ENCODE peak calls at places on chromosomes 5 and 9, in five cellular contexts. P is HepG2, A is IMR-90, Z is SK-N-SH, N is K562. R is an unnamed sample.

GRCh38 chr9:136460772-136461325 is 21.2 kb upstream of the INPP5E start:
- DNase-seq in P (no peak), Z (no peak), N (no peak), A (no peak), R (no peak)

GRCh38 chr9:134132208-134132870 is 3.5 kb upstream of the WDR5 start:
- DNase-seq in Z (no peak), A (no peak), N (no peak), P (no peak), R (no peak)

GRCh38 chr5:142091012-142091411 is 17.6 kb upstream of the NDFIP1 start:
- DNase-seq in A (no peak), Z (no peak), P (no peak), N (no peak), R (no peak)

GRCh38 chr5:78287833-78288232 is 6.7 kb downstream of the AP3B1 start:
- DNase-seq in A (peak; percentile 84), N (no peak), Z (no peak), P (no peak), R (no peak)

GRCh38 chr5:107337281-107337680 is 333.5 kb downstream of the EFNA5 start:
- DNase-seq in A (no peak), N (no peak), Z (no peak), P (no peak), R (no peak)

GRCh38 chr5:34743878-34744277 is 87.8 kb downstream of the RAI14 start:
- DNase-seq in N (no peak), A (peak; percentile 96), P (no peak), Z (no peak), R (no peak)

GRCh38 chr5:6759401-6759800 is 46.2 kb downstream of the TENT4A start:
- DNase-seq in N (peak; percentile 62), P (peak; percentile 66), Z (peak; percentile 50), A (no peak), R (no peak)

GRCh38 chr9:76761448-76761847 is 2.8 kb upstream of the PCA3 start:
- DNase-seq in P (no peak), Z (no peak), A (peak; percentile 7), N (no peak), R (no peak)

GRCh38 chr5:14672508-14673394 is 8.2 kb downstream of the OTULIN start:
- DNase-seq in Z (no peak), N (no peak), P (no peak), A (peak; percentile 35), R (no peak)

GRCh38 chr9:27369591-27369990 is 72.6 kb upstream of the EQTN start:
- DNase-seq in N (no peak), A (no peak), P (no peak), Z (no peak), R (no peak)

GRCh38 chr9:133377721-133378216 is 1.6 kb downstream of the STKLD1 start:
- DNase-seq in A (peak; percentile 17), N (peak; percentile 70), P (peak; percentile 62), Z (no peak), R (no peak)

GRCh38 chr5:100757618-100758017 is 145.5 kb downstream of the ST8SIA4 start:
- DNase-seq in N (no peak), A (no peak), P (no peak), Z (no peak), R (no peak)

GRCh38 chr5:151147033-151147432 is 10.5 kb downstream of the ANXA6 start:
- DNase-seq in N (no peak), P (no peak), A (no peak), Z (no peak), R (no peak)

GRCh38 chr9:2936221-2936620 is 92.3 kb upstream of the PUM3 start:
- DNase-seq in A (no peak), Z (no peak), N (no peak), P (no peak), R (no peak)

GRCh38 chr5:137622850-137623249 is 113.0 kb downstream of the KLHL3 start:
- DNase-seq in A (no peak), Z (no peak), P (peak; percentile 64), N (no peak), R (peak; percentile 9)

GRCh38 chr9:13113201-13113600 is 166.3 kb downstream of the MPDZ start:
- DNase-seq in Z (no peak), P (no peak), N (no peak), A (peak; percentile 72), R (no peak)

GRCh38 chr5:41794478-41794877 is 75.7 kb downstream of the OXCT1 start:
- DNase-seq in N (peak; percentile 16), Z (no peak), A (peak; percentile 98), P (peak; percentile 3), R (no peak)

GRCh38 chr5:6399978-6400910 is 21.9 kb upstream of the MED10 start:
- DNase-seq in Z (no peak), N (no peak), P (no peak), A (peak; percentile 57), R (no peak)

GRCh38 chr5:139061274-139061673 is 136.9 kb downstream of the SIL1 start:
- DNase-seq in Z (no peak), P (peak; percentile 10), N (no peak), A (peak; percentile 64), R (no peak)

GRCh38 chr5:80083115-80083890 is 48.2 kb downstream of the THBS4 start:
- DNase-seq in Z (peak; percentile 76), N (peak; percentile 63), A (peak; percentile 72), P (peak; percentile 54), R (no peak)

GRCh38 chr5:31496301-31496700 is 35.6 kb downstream of the DROSHA start:
- DNase-seq in Z (no peak), N (no peak), A (no peak), P (no peak), R (no peak)

GRCh38 chr9:137112564-137113384 is 1.8 kb downstream of the DPP7 start:
- DNase-seq in A (no peak), P (no peak), Z (no peak), N (no peak), R (no peak)

GRCh38 chr5:79014631-79015030 is 29.5 kb upstream of the ARSB start:
- DNase-seq in P (no peak), N (no peak), A (no peak), Z (no peak), R (no peak)

GRCh38 chr9:36798350-36799065 is 225.8 kb downstream of the MELK start:
- DNase-seq in P (peak; percentile 24), Z (peak; percentile 50), N (peak; percentile 17), A (no peak), R (no peak)

GRCh38 chr9:95197692-95198271 is 119.7 kb downstream of the FANCC start:
- DNase-seq in Z (no peak), A (peak; percentile 18), P (no peak), N (no peak), R (no peak)

GRCh38 chr5:117769877-117770276 is 1195.3 kb upstream of the SEMA6A start:
- DNase-seq in A (no peak), Z (no peak), N (no peak), P (no peak), R (no peak)
- TF ChIP-seq MXI1 in A (no peak), Z (no peak), N (no peak), P (no peak), R (no peak)

DNA sequence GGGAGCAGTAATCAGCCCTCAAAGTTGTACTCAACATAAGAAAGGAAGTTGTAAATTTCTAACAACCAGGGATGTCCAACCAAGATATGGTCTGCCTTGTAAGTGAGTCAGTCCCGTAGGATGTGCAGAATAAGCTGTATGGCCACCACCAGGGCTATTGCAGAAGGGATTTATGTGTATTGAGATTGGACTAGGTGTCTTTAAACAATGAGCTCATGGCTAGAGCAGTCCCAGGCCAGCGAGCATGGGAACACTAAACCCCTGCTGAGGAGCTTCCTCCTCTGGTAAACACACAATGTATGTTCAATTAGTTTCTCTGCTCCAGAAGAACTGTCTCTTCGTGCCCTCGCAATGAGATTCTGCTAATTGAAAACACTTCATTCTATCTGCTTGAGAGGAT is 154.9 kb downstream of the FAM114A2 start:
- DNase-seq in A (peak; percentile 73), Z (no peak), P (no peak), N (no peak), R (no peak)
- TF ChIP-seq MXI1 in A (no peak), Z (no peak), P (no peak), N (no peak), R (no peak)

GRCh38 chr9:109012876-109013677 is at the start of gene CTNNAL1:
- DNase-seq in P (peak; percentile 82), N (peak; percentile 95), Z (peak; percentile 99), A (peak; percentile 81), R (no peak)

GRCh38 chr9:109014267-109015025 is 1.1 kb upstream of the CTNNAL1 start:
- DNase-seq in Z (no peak), N (peak; percentile 49), A (peak; percentile 78), P (no peak), R (no peak)

GRCh38 chr9:109012009-109012875 is 1.1 kb downstream of the CTNNAL1 start:
- DNase-seq in P (peak; percentile 47), A (peak; percentile 94), N (peak; percentile 66), Z (peak; percentile 64), R (no peak)

GRCh38 chr9:109013678-109014145 is 413 bp upstream of the CTNNAL1 start:
- DNase-seq in P (no peak), A (no peak), Z (no peak), N (no peak), R (no peak)

DNA sequence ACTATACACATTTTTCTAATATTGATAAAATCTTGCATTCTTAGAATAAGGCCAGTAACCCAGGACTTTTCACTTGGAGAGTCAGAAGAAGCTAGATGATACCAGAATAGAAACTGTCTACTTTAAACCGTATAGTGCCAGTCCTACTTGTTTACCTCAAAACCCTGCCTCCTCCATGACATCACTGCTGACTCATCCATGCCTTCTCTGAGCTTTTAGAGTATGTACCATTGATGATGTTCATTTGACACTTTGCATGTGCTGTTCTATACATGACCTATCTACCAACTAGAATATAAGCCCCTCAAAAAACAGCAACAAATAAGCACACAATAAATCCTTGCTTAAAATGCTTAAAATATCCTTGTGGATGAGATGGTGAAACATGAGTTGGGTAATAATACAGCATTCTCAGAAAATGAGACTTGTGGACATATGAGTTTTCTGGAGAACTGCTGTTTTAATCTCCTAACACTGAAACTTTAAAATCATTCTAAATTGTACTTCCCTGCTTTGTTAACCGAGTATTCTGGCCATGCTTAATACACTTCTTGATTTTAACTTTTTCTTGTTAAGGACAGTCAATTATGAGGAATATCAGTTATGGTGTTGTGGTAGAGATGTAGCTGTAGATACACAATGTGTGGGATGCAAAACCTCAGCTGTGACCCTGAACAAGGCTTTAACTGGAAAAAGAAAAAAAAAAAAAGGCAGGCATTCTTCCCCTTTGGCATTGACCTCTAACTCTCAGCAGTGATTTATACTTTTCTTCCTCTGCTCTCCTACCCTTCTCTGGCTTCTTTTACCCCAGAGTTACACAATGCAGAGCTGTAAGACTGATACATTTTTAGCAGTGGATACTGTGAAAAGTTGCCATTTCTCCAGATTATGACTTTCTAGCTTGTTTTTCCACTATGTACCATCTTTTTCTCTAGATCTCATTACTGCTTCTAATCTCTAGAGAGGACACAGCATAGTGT is 2.3 kb downstream of the CTNNAL1 start:
- DNase-seq in P (peak; percentile 60), N (peak; percentile 77), A (peak; percentile 93), Z (no peak), R (no peak)
- TF ChIP-seq MXI1 in P (no peak), N (no peak), A (no peak), Z (no peak), R (no peak)

DNA sequence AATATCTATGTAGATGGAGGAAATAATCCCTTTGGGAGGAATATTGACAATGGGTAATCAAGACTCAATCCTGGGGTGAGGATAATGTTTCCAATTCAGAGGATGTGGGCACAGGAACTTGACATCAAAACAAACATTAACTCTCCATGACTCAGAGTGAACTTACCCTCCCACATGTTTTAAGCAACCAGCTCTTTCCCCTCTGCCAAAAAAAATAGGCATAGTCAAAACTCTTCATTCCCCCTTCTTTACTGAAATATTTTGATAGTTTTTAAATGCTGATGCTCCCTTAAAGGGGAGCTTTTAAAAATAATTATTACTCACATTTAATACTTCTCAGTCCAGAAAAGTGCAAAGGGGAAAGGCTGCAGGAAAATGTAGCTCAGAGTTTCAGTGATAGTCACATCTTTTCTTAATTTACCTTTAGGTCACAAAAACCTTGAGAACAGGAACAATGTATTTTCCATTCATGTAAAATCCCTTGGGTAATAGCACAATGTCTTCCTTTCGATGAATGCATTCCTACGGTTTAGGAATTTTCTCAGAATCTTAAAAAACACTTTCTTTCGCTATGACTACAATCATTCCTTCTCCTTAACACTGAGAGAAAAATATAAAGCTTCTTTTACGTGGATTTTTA is 298.4 kb upstream of the GRAMD2B start:
- DNase-seq in N (no peak), P (no peak), Z (no peak), A (peak; percentile 64), R (no peak)
- TF ChIP-seq MXI1 in N (no peak), P (no peak), Z (no peak), A (no peak), R (no peak)